ENCODE peak calls at places on chromosome 16, in four cellular contexts. One of them, this sample, is unnamed.

GRCh38 chr16:68229431-68230175 is 6.3 kb downstream of the ESRP2 start:
- DNase-seq in neural progenitor cell: peak; percentile 69
- DNase-seq in body of pancreas: peak; percentile 67
- DNase-seq in spleen: no peak
- DNase-seq in this sample: no peak

GRCh38 chr16:57145964-57146647 is 39.7 kb downstream of the PSME3IP1 start:
- DNase-seq in neural progenitor cell: no peak
- DNase-seq in body of pancreas: no peak
- DNase-seq in spleen: peak; percentile 80
- DNase-seq in this sample: no peak

GRCh38 chr16:66553223-66553622 is 847 bp downstream of the CKLF start:
- DNase-seq in neural progenitor cell: no peak
- DNase-seq in body of pancreas: no peak
- DNase-seq in spleen: no peak
- DNase-seq in this sample: no peak

GRCh38 chr16:1606774-1607173 is 5.1 kb downstream of the IFT140 start:
- DNase-seq in neural progenitor cell: no peak
- DNase-seq in body of pancreas: no peak
- DNase-seq in spleen: no peak
- DNase-seq in this sample: no peak

GRCh38 chr16:89112377-89113151 is 18.9 kb downstream of the ACSF3 start:
- DNase-seq in neural progenitor cell: no peak
- DNase-seq in body of pancreas: no peak
- DNase-seq in spleen: peak; percentile 66
- DNase-seq in this sample: no peak

GRCh38 chr16:25161753-25162152 is 50.2 kb downstream of the LCMT1 start:
- DNase-seq in neural progenitor cell: no peak
- DNase-seq in body of pancreas: no peak
- DNase-seq in spleen: no peak
- DNase-seq in this sample: no peak

GRCh38 chr16:66850115-66850815 is 6.1 kb downstream of the CA7 start:
- DNase-seq in neural progenitor cell: no peak
- DNase-seq in body of pancreas: no peak
- DNase-seq in spleen: peak; percentile 59
- DNase-seq in this sample: no peak

GRCh38 chr16:59591480-59591879 is 857.4 kb upstream of the GOT2 start:
- DNase-seq in neural progenitor cell: no peak
- DNase-seq in body of pancreas: no peak
- DNase-seq in spleen: no peak
- DNase-seq in this sample: no peak

GRCh38 chr16:19697756-19698318 is 20.2 kb downstream of the KNOP1 start:
- DNase-seq in neural progenitor cell: no peak
- DNase-seq in body of pancreas: peak; percentile 62
- DNase-seq in spleen: peak; percentile 35
- DNase-seq in this sample: peak; percentile 53

GRCh38 chr16:46822270-46822669 is 8.7 kb downstream of the C16orf87 start:
- DNase-seq in neural progenitor cell: no peak
- DNase-seq in body of pancreas: no peak
- DNase-seq in spleen: no peak
- DNase-seq in this sample: peak; percentile 11
- H3K4me1 ChIP-seq in neural progenitor cell: peaks cover 26% of the 10 kb centered on the region
- H3K4me1 ChIP-seq in body of pancreas: no peaks in the 10 kb centered on the region
- H3K4me1 ChIP-seq in spleen: peaks cover 29% of the 10 kb centered on the region
- H3K4me1 ChIP-seq in this sample: peaks cover 3% of the 10 kb centered on the region

DNA sequence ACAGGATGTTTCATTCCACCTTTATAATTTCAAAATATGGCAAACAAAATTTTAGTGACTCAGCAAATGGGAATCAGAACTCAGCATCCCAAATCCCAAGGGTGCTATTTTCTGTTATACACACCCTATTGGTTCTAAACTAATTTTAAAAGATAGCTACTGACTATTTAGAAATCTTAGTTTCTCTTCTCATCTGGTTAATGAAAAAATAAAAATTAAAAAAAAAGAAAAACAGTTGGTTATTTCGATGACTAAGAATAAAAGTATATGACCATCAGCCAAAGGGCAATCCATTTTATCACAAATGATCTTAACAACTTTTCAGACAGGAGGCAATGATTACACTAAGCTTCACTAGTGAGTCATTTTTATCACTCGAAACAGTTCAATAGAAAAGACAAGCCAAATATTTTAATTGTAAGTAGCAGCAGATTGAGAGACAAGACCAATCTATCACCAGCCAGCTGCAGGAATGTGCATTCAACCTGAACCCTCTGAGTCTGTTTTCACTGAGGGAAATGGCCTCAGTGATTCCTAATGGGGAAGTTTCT is 15.2 kb downstream of the PHLPP2 start:
- DNase-seq in neural progenitor cell: no peak
- DNase-seq in body of pancreas: no peak
- DNase-seq in spleen: no peak
- DNase-seq in this sample: no peak
- H3K4me1 ChIP-seq in neural progenitor cell: peaks cover 26% of the 10 kb centered on the region
- H3K4me1 ChIP-seq in body of pancreas: peaks cover 12% of the 10 kb centered on the region
- H3K4me1 ChIP-seq in spleen: peaks cover 7% of the 10 kb centered on the region
- H3K4me1 ChIP-seq in this sample: peaks cover 19% of the 10 kb centered on the region

DNA sequence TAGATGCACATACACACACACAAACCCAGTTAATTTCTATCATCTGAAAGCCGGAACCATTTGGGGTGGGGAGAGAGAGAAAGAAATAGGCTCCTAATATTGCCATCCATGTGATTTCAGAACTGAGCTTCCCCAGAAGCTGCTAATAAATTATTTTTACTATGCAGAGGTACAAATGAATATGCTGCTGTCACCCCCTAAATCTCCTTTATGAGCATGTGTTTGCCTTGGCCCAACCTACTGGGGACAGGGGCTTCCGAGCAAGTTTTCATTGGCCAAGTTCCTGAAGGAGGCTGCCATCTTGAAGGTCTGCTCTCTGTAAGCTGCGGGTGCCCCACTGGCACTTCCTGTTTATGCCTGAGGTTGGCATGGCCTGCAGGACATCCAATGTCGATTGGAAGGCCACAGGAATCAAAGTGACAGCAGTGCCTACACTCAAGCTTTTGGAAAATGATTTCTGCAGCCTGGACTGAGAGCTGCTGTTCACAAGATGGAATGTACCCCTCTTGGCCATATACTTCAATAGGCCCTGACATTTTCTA is 194.7 kb downstream of the XYLT1 start:
- DNase-seq in neural progenitor cell: no peak
- DNase-seq in body of pancreas: no peak
- DNase-seq in spleen: no peak
- DNase-seq in this sample: no peak
- H3K4me1 ChIP-seq in neural progenitor cell: peaks cover 17% of the 10 kb centered on the region
- H3K4me1 ChIP-seq in body of pancreas: peaks cover 61% of the 10 kb centered on the region
- H3K4me1 ChIP-seq in spleen: peaks cover 62% of the 10 kb centered on the region
- H3K4me1 ChIP-seq in this sample: peaks cover 8% of the 10 kb centered on the region

GRCh38 chr16:4814542-4815173 is 12.2 kb upstream of the ROGDI start:
- DNase-seq in neural progenitor cell: no peak
- DNase-seq in body of pancreas: no peak
- DNase-seq in spleen: no peak
- DNase-seq in this sample: no peak

GRCh38 chr16:4825196-4825595 is 21.9 kb downstream of the GLYR1 start:
- DNase-seq in neural progenitor cell: no peak
- DNase-seq in body of pancreas: no peak
- DNase-seq in spleen: no peak
- DNase-seq in this sample: no peak

DNA sequence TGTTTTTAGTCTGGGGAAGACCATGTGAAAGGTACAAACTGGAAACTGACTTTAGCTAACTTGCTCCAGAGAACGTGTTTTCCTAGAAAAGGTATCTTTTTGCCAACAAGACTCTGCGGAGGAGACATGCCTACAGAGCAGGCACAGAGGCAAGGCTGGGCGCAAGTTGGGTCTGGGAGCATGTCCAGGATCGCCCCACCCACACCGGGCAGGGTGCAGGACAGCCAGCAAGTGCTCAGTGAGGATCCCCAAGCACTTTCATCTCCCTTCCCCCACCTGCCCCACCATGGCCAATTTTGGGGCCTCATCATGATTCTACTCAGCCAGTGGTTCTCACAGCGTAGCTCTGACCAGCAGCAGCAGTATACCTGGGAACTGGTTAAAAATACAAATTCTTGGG is 18.2 kb upstream of the ROGDI start:
- DNase-seq in neural progenitor cell: no peak
- DNase-seq in body of pancreas: no peak
- DNase-seq in spleen: peak; percentile 10
- DNase-seq in this sample: no peak
- H3K4me1 ChIP-seq in neural progenitor cell: peaks cover 5% of the 10 kb centered on the region
- H3K4me1 ChIP-seq in body of pancreas: no peaks in the 10 kb centered on the region
- H3K4me1 ChIP-seq in spleen: no peaks in the 10 kb centered on the region
- H3K4me1 ChIP-seq in this sample: no peaks in the 10 kb centered on the region